ENCODE peak calls at places on chromosome 15, in five cellular contexts. P is GM23248, G is hepatocyte, Y is HCT116, F is fibroblast of lung. V is an unnamed sample.
A peak's percentile ranks its signal among the peaks of the same experiment; 100 is the strongest.

GRCh38 chr15:75227663-75228280 is 26.1 kb downstream of the C15orf39 start:
- DNase-seq in P (no peak), G (no peak), Y (no peak), F (no peak), V (no peak)

GRCh38 chr15:68631621-68632051 is 52.8 kb downstream of the CORO2B start:
- DNase-seq in P (no peak), G (no peak), Y (no peak), F (no peak), V (peak; percentile 80)

GRCh38 chr15:69612112-69612511 is 159.5 kb downstream of the RPLP1 start:
- DNase-seq in P (no peak), G (no peak), Y (no peak), F (no peak), V (no peak)

GRCh38 chr15:52329980-52330379 is 34.4 kb upstream of the MYO5C start:
- DNase-seq in P (no peak), G (no peak), Y (no peak), F (peak; percentile 32), V (no peak)

GRCh38 chr15:63348392-63348791 is 33.3 kb downstream of the CA12 start:
- DNase-seq in P (peak; percentile 90), G (peak; percentile 35), Y (no peak), F (peak; percentile 63), V (no peak)

GRCh38 chr15:100726426-100727190 is 124.2 kb downstream of the ASB7 start:
- DNase-seq in P (peak; percentile 44), G (no peak), Y (no peak), F (peak; percentile 93), V (no peak)

GRCh38 chr15:45449878-45450277 is 71.5 kb upstream of the GATM start:
- DNase-seq in P (no peak), G (peak; percentile 79), Y (no peak), F (no peak), V (no peak)

GRCh38 chr15:29364429-29365078 is 94.9 kb upstream of the NSMCE3 start:
- DNase-seq in P (peak; percentile 61), G (no peak), Y (no peak), F (peak; percentile 90), V (peak; percentile 66)

GRCh38 chr15:79408041-79408440 is 24.1 kb upstream of the MINAR1 start:
- DNase-seq in P (peak; percentile 10), G (peak; percentile 13), Y (no peak), F (peak; percentile 68), V (no peak)

GRCh38 chr15:76904461-76905012 is 603 bp downstream of the SCAPER start:
- DNase-seq in P (peak; percentile 49), G (peak; percentile 71), Y (no peak), F (peak; percentile 6), V (peak; percentile 76)

GRCh38 chr15:85689729-85690128 is 105.0 kb downstream of the KLHL25 start:
- DNase-seq in P (peak; percentile 85), G (peak; percentile 58), Y (no peak), F (peak; percentile 71), V (peak; percentile 81)

GRCh38 chr15:93583533-93583932 is 494.5 kb upstream of the RGMA start:
- DNase-seq in P (no peak), G (no peak), Y (no peak), F (no peak), V (no peak)

GRCh38 chr15:43517354-43518072 is at the start of gene MAP1A:
- DNase-seq in P (peak; percentile 85), G (peak; percentile 76), Y (no peak), F (peak; percentile 71), V (peak; percentile 58)

GRCh38 chr15:101578443-101578894 is 73.7 kb downstream of the TM2D3 start:
- DNase-seq in P (peak; percentile 38), G (peak; percentile 67), Y (peak; percentile 44), F (no peak), V (peak; percentile 65)

GRCh38 chr15:33730815-33731214 is 237.5 kb upstream of the CHRM5 start:
- DNase-seq in P (no peak), G (no peak), Y (no peak), F (no peak), V (no peak)

GRCh38 chr15:27028836-27029482 is 58.0 kb downstream of the GABRG3 start:
- DNase-seq in P (peak; percentile 11), G (no peak), Y (no peak), F (peak; percentile 27), V (no peak)

GRCh38 chr15:68025860-68026424 is 28.2 kb upstream of the PIAS1 start:
- DNase-seq in P (no peak), G (peak; percentile 55), Y (no peak), F (peak; percentile 70), V (no peak)

DNA sequence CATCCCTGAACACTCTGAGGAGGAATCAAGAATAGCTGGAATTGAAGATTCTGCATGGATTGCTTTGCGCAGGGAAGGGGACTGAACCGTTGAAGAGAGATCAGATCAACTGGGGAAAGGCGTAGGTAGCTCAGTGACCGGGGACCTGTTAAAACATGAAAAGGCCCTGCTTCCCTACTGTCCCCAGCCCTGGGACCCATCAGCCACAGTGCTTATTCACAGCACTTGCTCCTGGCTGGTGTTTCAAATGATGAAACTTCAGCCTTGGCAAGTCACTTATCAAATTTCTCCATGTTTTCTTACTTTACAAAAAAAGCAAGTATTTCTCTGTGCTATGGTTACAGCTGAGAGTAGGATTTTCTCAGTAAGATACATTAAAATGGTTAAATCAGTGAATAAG is 199.3 kb downstream of the MEIS2 start:
- DNase-seq in P (no peak), G (no peak), Y (no peak), F (no peak), V (no peak)
- TF ChIP-seq EZH2 in P (no peak), G (no peak), Y (no peak), F (no peak), V (no peak)

DNA sequence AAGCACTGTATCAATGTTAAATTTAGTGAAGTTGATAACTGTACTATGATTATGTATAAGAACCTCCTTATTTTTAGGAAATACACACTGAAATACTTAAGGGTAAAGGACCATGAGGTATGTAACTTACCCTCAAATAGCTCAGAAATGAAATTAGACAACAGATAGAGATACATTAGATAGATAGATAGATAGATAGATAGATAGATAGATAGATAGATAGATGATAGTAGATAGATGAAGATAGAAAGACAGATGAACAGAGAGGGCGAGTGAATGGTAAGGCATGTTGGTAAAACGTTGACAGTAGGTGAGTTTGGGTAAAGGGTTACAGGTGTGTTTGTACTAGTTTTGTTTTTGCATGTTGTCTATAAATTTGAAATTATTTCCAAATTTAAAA is 38.0 kb upstream of the ACAN start:
- DNase-seq in P (no peak), G (no peak), Y (no peak), F (no peak), V (no peak)
- H2AFZ ChIP-seq in P (no peak overlapping the region), G (no peak overlapping the region), Y (no peak overlapping the region), F (no peak overlapping the region), V (no peak overlapping the region)

GRCh38 chr15:60590935-60591490 is 112.1 kb upstream of the ICE2 start:
- DNase-seq in P (peak; percentile 75), G (peak; percentile 69), Y (no peak), F (peak; percentile 25), V (peak; percentile 82)
- TF ChIP-seq EZH2 in P (no peak), G (no peak), Y (no peak), F (no peak), V (no peak)

DNA sequence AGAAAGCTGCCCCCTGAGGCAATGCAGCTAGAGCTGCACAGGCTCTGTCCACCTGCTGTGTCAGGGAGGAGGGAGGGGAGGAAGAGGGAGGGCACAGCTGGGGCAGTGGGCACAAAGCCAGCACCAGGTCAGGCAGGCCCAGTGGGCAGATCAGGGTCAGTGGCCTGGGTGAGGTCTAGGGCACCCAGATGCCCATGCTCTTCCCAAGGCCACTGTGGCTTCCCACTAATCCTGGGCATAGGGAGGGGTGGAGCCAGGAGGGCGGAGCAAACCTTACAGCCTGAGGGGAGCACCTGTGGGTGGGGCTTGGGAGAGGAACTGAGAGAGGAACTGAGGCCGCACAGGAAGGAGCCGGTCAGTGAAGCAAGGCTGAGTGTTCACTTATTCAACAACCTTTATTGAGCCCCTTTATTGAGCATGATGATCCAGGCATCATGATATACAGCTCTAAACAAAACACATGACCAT is 55.1 kb downstream of the RHCG start:
- DNase-seq in P (no peak), G (no peak), Y (no peak), F (no peak), V (no peak)
- H2AFZ ChIP-seq in P (no peak overlapping the region), G (no peak overlapping the region), Y (no peak overlapping the region), F (no peak overlapping the region), V (peak overlapping the region; percentile 43)

DNA sequence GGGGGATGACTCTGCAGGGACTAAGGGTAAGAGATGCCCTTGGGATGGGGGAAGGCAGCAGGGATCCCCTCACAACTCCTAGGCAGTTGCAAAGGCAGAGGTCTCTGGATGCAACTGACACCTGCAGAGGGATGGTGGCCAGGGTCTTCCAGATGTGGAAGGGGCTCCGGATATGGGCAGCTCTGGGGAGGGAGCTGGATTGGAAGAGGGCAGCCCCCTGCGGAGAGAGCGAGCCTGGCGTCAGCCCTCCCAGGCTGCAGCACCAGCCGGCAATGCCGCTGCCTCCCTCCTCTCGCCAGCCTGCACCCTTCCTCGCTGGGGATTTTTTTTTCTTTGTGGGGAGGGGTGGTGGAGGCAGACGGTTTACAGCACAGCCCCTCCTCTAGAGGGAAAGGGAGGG is 1.7 kb downstream of the INSYN1 start:
- DNase-seq in P (no peak), G (no peak), Y (no peak), F (no peak), V (peak; percentile 57)
- TF ChIP-seq EZH2 in P (no peak), G (no peak), Y (no peak), F (peak; percentile 83), V (no peak)

GRCh38 chr15:96353931-96354730 is 23.6 kb downstream of the NR2F2 start:
- DNase-seq in P (peak; percentile 71), G (peak; percentile 61), Y (no peak), F (peak; percentile 67), V (peak; percentile 80)
- H2AFZ ChIP-seq in P (peak overlapping the region; percentile 85), G (peak overlapping the region; percentile 56), Y (no peak overlapping the region), F (no peak overlapping the region), V (no peak overlapping the region)

DNA sequence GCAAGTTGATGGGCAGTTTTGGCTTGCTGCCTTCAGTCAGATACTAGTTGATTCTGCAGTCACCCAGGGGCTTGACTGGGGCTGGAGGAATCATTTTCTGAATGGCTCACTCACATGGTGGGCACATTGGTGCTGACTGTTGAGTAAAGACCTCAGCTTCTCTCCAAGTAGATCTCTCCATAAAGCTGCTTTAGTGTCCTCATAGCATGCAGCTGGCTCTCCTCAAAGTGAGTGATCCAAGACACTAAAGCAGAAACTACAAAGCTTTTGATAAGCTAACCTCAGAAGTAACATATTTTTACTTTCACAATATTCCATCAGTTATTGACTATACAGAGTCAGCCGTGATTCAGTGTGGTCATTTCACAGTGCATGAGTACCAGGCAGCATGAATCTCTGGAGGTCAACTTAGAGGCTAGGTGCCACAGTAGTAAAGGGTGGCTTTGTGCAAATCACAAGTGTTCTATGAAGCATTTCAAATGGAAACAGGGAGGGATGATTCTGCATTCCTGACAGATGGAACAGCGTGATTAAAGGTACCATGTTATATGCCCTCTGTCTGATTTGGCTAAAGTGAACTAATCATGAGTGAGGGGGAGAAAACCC is 24.3 kb upstream of the ATP8B4 start:
- DNase-seq in P (no peak), G (no peak), Y (no peak), F (no peak), V (no peak)
- TF ChIP-seq EZH2 in P (no peak), G (no peak), Y (no peak), F (no peak), V (no peak)

V was measured in GM23338.